ENCODE peak calls at places on chromosomes 1 and 21, in five cellular contexts. T is thyroid gland, Q is aorta, C is uterus, A is GM23248. P is an unnamed sample. For H3K4me1, the result is how much of the 10 kb centered on the place peaks cover.

GRCh38 chr1:110235181-110235838 is 25.2 kb downstream of the KCNC4 start:
- DNase-seq in Q (no peak), T (no peak), C (no peak), A (no peak), P (no peak)

GRCh38 chr1:40185951-40186864 is 25.0 kb downstream of the RLF start:
- DNase-seq in T (no peak), A (peak), C (no peak), Q (no peak), P (no peak)

GRCh38 chr1:55147504-55147903 is 67.7 kb downstream of the USP24 start:
- DNase-seq in C (no peak), A (no peak), Q (no peak), T (no peak), P (no peak)

GRCh38 chr1:202023033-202023433 is 12.6 kb downstream of the ELF3 start:
- DNase-seq in C (no peak), Q (no peak), A (no peak), T (peak), P (no peak)

GRCh38 chr1:227942716-227943261 is 4.9 kb downstream of the WNT9A start:
- DNase-seq in Q (no peak), T (no peak), A (no peak), C (peak), P (no peak)

GRCh38 chr1:157176591-157177121 is 38.5 kb upstream of the ETV3 start:
- DNase-seq in Q (no peak), A (no peak), C (no peak), T (peak), P (no peak)

GRCh38 chr1:72062584-72062983 is 219.8 kb downstream of the NEGR1 start:
- DNase-seq in A (peak), T (no peak), C (no peak), Q (no peak), P (no peak)

GRCh38 chr1:55168353-55168752 is 46.8 kb downstream of the USP24 start:
- DNase-seq in C (no peak), Q (no peak), A (no peak), T (no peak), P (no peak)

GRCh38 chr1:169571450-169571849 is 14.8 kb downstream of the F5 start:
- DNase-seq in A (no peak), T (no peak), C (no peak), Q (no peak), P (no peak)

GRCh38 chr1:16181887-16182719 is 26.2 kb upstream of the EPHA2 start:
- DNase-seq in A (peak), C (peak), Q (peak), T (peak), P (peak)

GRCh38 chr1:43549921-43550597 is 19.4 kb downstream of the PTPRF start:
- DNase-seq in T (peak), C (peak), Q (no peak), A (no peak), P (no peak)

GRCh38 chr1:33088119-33088906 is 7.4 kb downstream of the AZIN2 start:
- DNase-seq in C (no peak), T (no peak), A (peak), Q (no peak), P (no peak)

GRCh38 chr1:25566730-25567341 is 23.4 kb downstream of the LDLRAP1 start:
- DNase-seq in A (peak), C (peak), Q (peak), T (no peak), P (peak)

GRCh38 chr1:115706774-115707425 is 61.6 kb downstream of the CASQ2 start:
- DNase-seq in A (peak), T (peak), Q (no peak), C (no peak), P (no peak)

GRCh38 chr1:91725961-91726704 is 159.8 kb downstream of the TGFBR3 start:
- DNase-seq in T (peak), A (peak), Q (no peak), C (peak), P (peak)

GRCh38 chr1:65812065-65812464 is 19.4 kb downstream of the PDE4B start:
- DNase-seq in C (no peak), T (no peak), Q (peak), A (peak), P (no peak)

GRCh38 chr21:29719561-29719960 is 220.2 kb downstream of the GRIK1 start:
- DNase-seq in A (no peak), Q (no peak), T (no peak), C (no peak), P (no peak)

GRCh38 chr1:236066828-236067386 is 2.0 kb upstream of the NID1 start:
- DNase-seq in A (no peak), T (peak), C (peak), Q (peak), P (peak)

GRCh38 chr1:39410915-39411436 is 80.5 kb upstream of the BMP8A start:
- DNase-seq in A (peak), T (peak), C (peak), Q (peak), P (peak)

GRCh38 chr1:151145158-151146071 is 1.0 kb downstream of the SEMA6C start:
- DNase-seq in T (no peak), A (peak), C (no peak), Q (peak), P (no peak)

GRCh38 chr1:182687361-182687760 is 3.0 kb upstream of the RGS8 start:
- DNase-seq in Q (no peak), T (peak), A (no peak), C (no peak), P (no peak)

GRCh38 chr1:2807678-2808385 is 6.3 kb upstream of the TTC34 start:
- DNase-seq in T (no peak), Q (no peak), C (no peak), A (no peak), P (no peak)

GRCh38 chr21:29190920-29191319 is 60.5 kb downstream of the MAP3K7CL start:
- DNase-seq in C (no peak), A (peak), T (no peak), Q (no peak), P (peak)

GRCh38 chr1:202561240-202561639 is 149.0 kb downstream of the SYT2 start:
- DNase-seq in T (no peak), C (no peak), Q (no peak), A (no peak), P (no peak)

GRCh38 chr1:7639435-7640131 is 131.5 kb upstream of the VAMP3 start:
- DNase-seq in T (no peak), Q (no peak), C (no peak), A (no peak), P (no peak)

GRCh38 chr1:55235722-55236121 is 20.6 kb upstream of the USP24 start:
- DNase-seq in Q (no peak), T (no peak), C (no peak), A (peak), P (no peak)

GRCh38 chr21:45954271-45954670 is 27.3 kb upstream of the COL6A1 start:
- DNase-seq in Q (peak), C (peak), T (peak), A (peak), P (no peak)

GRCh38 chr1:9300623-9301022 is 7.9 kb downstream of the SPSB1 start:
- DNase-seq in T (no peak), A (no peak), C (no peak), Q (no peak), P (peak)

GRCh38 chr1:16155537-16156410 is at the start of gene EPHA2:
- DNase-seq in T (peak), Q (peak), C (peak), A (peak), P (peak)

GRCh38 chr1:190084552-190084951 is 393.1 kb downstream of the BRINP3 start:
- DNase-seq in C (no peak), Q (no peak), T (no peak), A (no peak), P (no peak)

GRCh38 chr1:162023547-162024501 is at the start of gene OLFML2B:
- DNase-seq in Q (peak), C (peak), A (peak), T (peak), P (peak)

GRCh38 chr1:155077346-155077745 is 1.3 kb upstream of the EFNA3 start:
- DNase-seq in C (no peak), Q (no peak), A (no peak), T (no peak), P (no peak)

GRCh38 chr1:155079210-155079486 is 511 bp downstream of the EFNA3 start:
- DNase-seq in Q (no peak), A (no peak), T (no peak), C (no peak), P (no peak)

GRCh38 chr1:155076371-155076770 is 2.3 kb upstream of the EFNA3 start:
- DNase-seq in C (no peak), T (no peak), Q (no peak), A (no peak), P (no peak)

GRCh38 chr1:155078496-155079209 is at the start of gene EFNA3:
- DNase-seq in T (peak), C (peak), A (peak), Q (peak), P (peak)

GRCh38 chr1:155077758-155078495 is 710 bp upstream of the EFNA3 start:
- DNase-seq in Q (no peak), T (no peak), A (peak), C (no peak), P (no peak)
- H3K4me1 ChIP-seq in Q (under half), T (under half), A (under half), C (under half), P (under half)

GRCh38 chr1:5475572-5475971 is 516.7 kb downstream of the NPHP4 start:
- DNase-seq in T (no peak), A (no peak), C (no peak), Q (no peak), P (no peak)
- H3K27ac ChIP-seq in T (no peak), A (no peak), C (no peak), Q (no peak), P (no peak)

GRCh38 chr21:37369307-37369854 is 2.8 kb downstream of the DYRK1A start:
- DNase-seq in T (no peak), C (no peak), A (no peak), Q (no peak), P (no peak)

GRCh38 chr21:37367301-37367757 is 756 bp downstream of the DYRK1A start:
- DNase-seq in A (peak), T (no peak), C (no peak), Q (no peak), P (no peak)

GRCh38 chr21:37370152-37371040 is 3.8 kb downstream of the DYRK1A start:
- DNase-seq in T (no peak), Q (no peak), A (peak), C (no peak), P (no peak)

GRCh38 chr21:37367758-37368535 is 1.4 kb downstream of the DYRK1A start:
- DNase-seq in A (peak), Q (peak), T (peak), C (peak), P (peak)

DNA sequence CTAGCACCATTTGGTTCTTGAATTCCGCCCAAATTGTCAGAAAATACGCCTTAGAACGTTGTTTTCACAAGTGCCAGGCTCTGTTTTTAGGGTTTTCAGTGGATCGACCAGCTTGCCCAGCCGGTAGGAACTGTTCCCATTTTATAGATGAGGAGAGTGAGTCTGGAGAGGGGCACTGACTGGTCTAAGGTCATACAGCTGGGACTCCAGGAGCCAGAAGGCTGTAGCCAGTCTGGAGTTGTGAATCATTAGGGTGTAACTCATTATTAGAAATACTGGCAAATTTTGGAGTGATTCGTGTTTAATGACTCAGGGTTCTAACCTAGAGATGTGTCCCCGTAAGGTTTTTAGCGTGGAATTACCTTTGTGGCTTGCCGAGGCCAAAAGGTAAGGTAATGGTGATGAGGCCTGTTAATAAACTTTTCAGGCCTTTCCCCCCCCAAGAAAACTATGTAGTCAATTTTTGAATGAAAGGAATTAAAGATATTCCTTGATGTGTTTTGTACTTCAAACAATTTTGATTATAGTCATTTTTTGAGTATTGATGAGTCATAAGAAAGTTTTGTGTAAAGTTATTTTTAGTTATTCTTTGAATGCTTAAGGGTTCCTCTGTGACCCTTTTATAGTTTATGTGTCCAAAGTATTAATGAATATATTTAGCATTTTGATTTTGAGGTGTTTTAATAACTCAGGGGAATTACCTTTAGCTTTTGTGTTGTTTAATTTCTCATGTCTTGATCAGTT is 2.1 kb downstream of the DYRK1A start:
- DNase-seq in A (peak), T (no peak), C (no peak), Q (no peak), P (no peak)
- H3K4me1 ChIP-seq in A (under half), T (under half), C (under half), Q (under half), P (half or more)

GRCh38 chr1:218374401-218374848 is 29.3 kb downstream of the TGFB2 start:
- DNase-seq in A (peak), C (no peak), Q (no peak), T (no peak), P (no peak)
- H3K27ac ChIP-seq in A (no peak), C (peak), Q (peak), T (no peak), P (peak)

DNA sequence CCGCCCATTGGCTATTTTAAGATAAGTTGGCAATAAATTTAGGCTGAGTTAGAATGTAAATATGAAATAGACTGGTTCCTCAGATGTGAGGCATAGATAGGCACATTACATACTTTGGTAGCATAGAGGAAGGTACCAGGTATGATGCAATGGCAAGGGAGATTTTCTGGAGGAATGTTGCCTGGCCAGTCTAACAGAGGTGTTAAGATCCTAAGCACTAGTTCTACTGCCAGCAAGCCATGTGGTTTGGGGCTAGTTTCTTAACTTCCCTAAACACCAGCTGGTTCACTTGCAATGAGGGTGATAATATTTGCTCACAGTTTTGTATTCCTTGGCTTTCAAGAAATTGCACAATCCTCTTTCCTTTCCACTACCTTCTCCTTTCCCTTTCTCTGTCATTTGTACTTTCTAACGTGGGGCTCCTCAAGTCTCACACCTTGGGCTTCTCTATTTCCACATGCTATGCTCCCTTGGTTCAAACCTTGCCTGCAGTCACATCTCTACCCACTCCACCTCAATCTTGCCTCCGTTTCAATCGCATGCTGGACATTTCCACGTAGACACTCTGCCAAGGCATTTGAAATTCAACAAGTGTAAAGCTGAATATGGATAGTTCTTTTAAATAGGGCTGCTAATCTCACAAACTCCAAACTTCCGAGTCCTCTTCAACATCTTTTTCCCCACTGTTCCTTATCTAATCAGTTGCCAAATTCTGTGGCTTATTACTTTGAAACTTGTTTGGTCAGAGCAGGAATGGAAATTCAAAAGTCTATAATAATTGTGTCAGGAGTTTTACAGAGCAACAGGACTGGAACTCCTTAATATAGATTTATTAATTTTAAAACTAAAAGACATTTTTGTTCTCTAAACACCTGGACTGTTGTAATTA is 4.6 kb upstream of the CD55 start:
- DNase-seq in A (no peak), C (no peak), T (peak), Q (no peak), P (no peak)
- H3K4me1 ChIP-seq in A (under half), C (under half), T (under half), Q (under half), P (under half)

GRCh38 chr1:35451125-35451528 is 106.1 kb downstream of the KIAA0319L start:
- DNase-seq in Q (peak), C (peak), T (peak), A (peak), P (peak)

GRCh38 chr1:35454175-35454574 is 103.0 kb downstream of the KIAA0319L start:
- DNase-seq in A (peak), Q (no peak), C (no peak), T (no peak), P (no peak)

GRCh38 chr1:35454616-35455015 is 102.6 kb downstream of the KIAA0319L start:
- DNase-seq in C (no peak), A (peak), T (no peak), Q (no peak), P (no peak)

GRCh38 chr1:35449334-35450008 is 107.7 kb downstream of the KIAA0319L start:
- DNase-seq in C (no peak), Q (no peak), T (no peak), A (peak), P (no peak)

GRCh38 chr1:35452086-35452485 is 105.1 kb downstream of the KIAA0319L start:
- DNase-seq in C (no peak), A (peak), Q (peak), T (peak), P (peak)
- H3K27ac ChIP-seq in C (peak), A (peak), Q (no peak), T (peak), P (no peak)

DNA sequence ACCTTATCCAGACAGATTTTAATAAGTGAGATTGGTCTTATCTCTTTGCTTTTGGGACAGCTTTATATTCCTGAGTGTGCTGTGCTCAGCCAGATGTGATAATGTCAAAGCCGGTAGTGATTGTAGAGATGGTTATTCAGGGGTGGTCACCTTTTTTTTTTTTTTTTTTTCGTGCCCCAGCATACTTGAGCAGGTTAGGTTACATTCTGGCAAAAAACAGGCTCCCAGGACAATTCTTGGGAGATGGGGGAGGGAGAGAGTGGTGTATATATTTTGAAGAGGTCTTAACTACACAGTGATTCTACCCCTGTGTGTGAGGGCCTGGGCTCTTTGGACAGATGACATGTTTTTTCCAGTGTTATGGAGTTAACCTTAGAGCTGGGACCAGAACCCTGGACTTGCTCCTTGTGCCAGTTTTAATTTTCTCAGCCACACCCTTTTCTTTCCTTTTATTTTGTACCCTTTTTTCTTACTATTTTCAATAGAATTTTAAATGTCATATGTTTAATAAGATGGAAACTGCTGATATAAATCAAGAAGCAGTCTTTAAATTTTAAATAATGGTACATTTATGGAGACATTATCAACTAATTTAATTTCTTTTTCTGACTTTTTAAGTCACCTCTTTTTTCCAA is 88.4 kb downstream of the DYRK1A start:
- DNase-seq in Q (no peak), T (no peak), A (no peak), C (no peak), P (no peak)
- H3K4me1 ChIP-seq in Q (under half), T (under half), A (half or more), C (under half), P (half or more)

GRCh38 chr1:229325401-229325800 is 17.4 kb downstream of the CCSAP start:
- DNase-seq in Q (no peak), C (no peak), T (no peak), A (no peak), P (no peak)

GRCh38 chr1:229323205-229323604 is 19.6 kb downstream of the CCSAP start:
- DNase-seq in Q (no peak), A (no peak), T (no peak), C (no peak), P (no peak)

GRCh38 chr1:229323885-229324553 is 18.8 kb downstream of the CCSAP start:
- DNase-seq in C (no peak), T (no peak), A (no peak), Q (no peak), P (no peak)

GRCh38 chr1:229326601-229327000 is 16.2 kb downstream of the CCSAP start:
- DNase-seq in T (no peak), Q (no peak), A (no peak), C (no peak), P (no peak)

DNA sequence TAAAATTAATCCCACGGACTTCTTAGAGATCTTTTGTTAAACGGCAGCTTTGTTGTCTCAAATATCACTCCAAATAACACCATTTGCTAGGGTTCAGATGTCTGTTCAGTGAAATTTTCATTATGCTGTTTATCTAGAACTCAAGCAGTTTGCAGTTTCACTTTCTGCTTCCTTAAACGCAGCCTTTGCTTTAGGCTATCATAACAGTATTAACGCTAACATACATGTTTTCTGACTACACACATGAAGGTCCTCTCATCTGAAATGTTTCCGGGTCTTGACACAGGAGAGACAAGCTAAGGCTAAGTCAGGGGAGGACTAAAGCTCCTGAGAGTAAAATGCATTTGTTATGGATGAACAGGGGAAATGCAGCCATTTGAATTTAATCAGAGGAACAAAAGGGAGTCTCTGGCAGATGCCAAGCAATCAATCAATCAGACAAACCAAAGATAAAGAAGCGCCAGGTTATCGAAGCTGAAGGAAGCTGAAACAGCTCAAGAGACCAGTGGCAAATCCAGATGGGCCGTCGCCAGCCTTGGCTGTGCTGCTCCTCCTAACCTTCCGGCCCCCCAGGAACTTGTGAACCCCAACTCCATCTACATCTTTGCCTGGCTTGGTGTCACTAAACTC is 16.9 kb downstream of the CCSAP start:
- DNase-seq in T (no peak), C (no peak), Q (no peak), A (no peak), P (no peak)
- H3K27ac ChIP-seq in T (no peak), C (peak), Q (no peak), A (no peak), P (no peak)

GRCh38 chr1:67401443-67401842 is 28.8 kb downstream of the SERBP1 start:
- DNase-seq in A (no peak), Q (no peak), T (no peak), C (no peak), P (no peak)
- H3K4me1 ChIP-seq in A (under half), Q (under half), T (under half), C (under half), P (under half)

P was measured in psoas muscle.